ENCODE peak calls at places on chromosomes 13 and 19, in nine cellular contexts. E is HFF-Myc, Y is lung, L is gastrocnemius medialis, S is Peyer's patch, A is lower leg skin, M is AG10803, Z is stomach, N is tibial artery. D is an unnamed sample.

GRCh38 chr19:41569481-41570150 is 6.3 kb upstream of the CEACAM21 start:
- DNase-seq in N (no peak), Y (no peak), S (no peak), M (no peak), E (no peak), Z (no peak), L (no peak), A (no peak), D (no peak)

GRCh38 chr13:32731576-32731975 is 145.3 kb downstream of the PDS5B start:
- DNase-seq in Z (no peak), L (no peak), Y (no peak), N (no peak), A (no peak), M (peak), E (peak), S (no peak), D (no peak)

GRCh38 chr19:46739290-46739771 is 6.5 kb upstream of the FKRP start:
- DNase-seq in A (no peak), Z (no peak), L (peak), N (peak), M (no peak), Y (no peak), E (no peak), S (no peak), D (no peak)

GRCh38 chr19:12790628-12791344 is 500 bp upstream of the JUNB start:
- DNase-seq in S (no peak), N (no peak), Y (no peak), L (no peak), Z (no peak), A (peak), E (no peak), M (no peak), D (no peak)

GRCh38 chr13:25085125-25085742 is 10.7 kb upstream of the PABPC3 start:
- DNase-seq in Z (peak), A (no peak), M (peak), E (peak), Y (no peak), N (no peak), L (no peak), S (no peak), D (peak)

GRCh38 chr13:24891476-24892108 is 127.6 kb downstream of the RNF17 start:
- DNase-seq in L (no peak), E (no peak), A (no peak), N (no peak), M (no peak), S (no peak), Y (no peak), Z (no peak), D (no peak)

GRCh38 chr13:93226623-93227279 is at the start of gene GPC6:
- DNase-seq in Z (no peak), L (no peak), N (peak), M (peak), A (no peak), E (peak), Y (no peak), S (no peak), D (peak)

GRCh38 chr19:57546513-57546912 is 13.2 kb downstream of the ZNF550 start:
- DNase-seq in Z (no peak), N (no peak), Y (no peak), M (no peak), A (no peak), L (no peak), E (no peak), S (no peak), D (no peak)

GRCh38 chr13:24741016-24741662 is 22.8 kb upstream of the RNF17 start:
- DNase-seq in M (no peak), L (no peak), A (no peak), E (no peak), S (no peak), Y (no peak), Z (no peak), N (no peak), D (no peak)

GRCh38 chr13:20702945-20703784 is at the start of gene IL17D:
- DNase-seq in S (no peak), E (no peak), Y (no peak), A (no peak), N (peak), Z (no peak), L (no peak), M (no peak), D (no peak)

GRCh38 chr19:5804516-5805464 is at the start of gene NRTN:
- DNase-seq in N (no peak), M (no peak), A (no peak), E (no peak), Z (peak), Y (no peak), L (no peak), S (peak), D (no peak)

GRCh38 chr19:19539738-19540703 is 2.0 kb downstream of the CILP2 start:
- DNase-seq in E (no peak), L (peak), S (peak), M (peak), Z (peak), Y (peak), A (peak), N (no peak), D (peak)

GRCh38 chr19:1577090-1577928 is 9.2 kb upstream of the MEX3D start:
- DNase-seq in Y (no peak), A (no peak), L (no peak), M (no peak), N (no peak), S (no peak), E (no peak), Z (no peak), D (no peak)

GRCh38 chr13:30119476-30119875 is 187.9 kb downstream of the KATNAL1 start:
- DNase-seq in Z (no peak), Y (no peak), M (peak), L (no peak), N (no peak), A (no peak), E (peak), S (no peak), D (peak)

GRCh38 chr13:27965740-27966640 is 3.1 kb downstream of the CDX2 start:
- DNase-seq in E (no peak), Y (no peak), M (no peak), Z (peak), S (no peak), A (no peak), N (no peak), L (no peak), D (no peak)

GRCh38 chr19:29528350-29528945 is 2.7 kb downstream of the VSTM2B start:
- DNase-seq in M (peak), S (no peak), Z (no peak), E (peak), N (no peak), A (peak), Y (no peak), L (no peak), D (peak)

GRCh38 chr19:55452381-55453325 is 8.8 kb downstream of the ISOC2 start:
- DNase-seq in M (peak), S (no peak), A (peak), Y (peak), L (peak), E (peak), Z (peak), N (no peak), D (peak)

GRCh38 chr13:29507356-29507755 is 88.1 kb downstream of the SLC7A1 start:
- DNase-seq in S (peak), Y (no peak), L (no peak), N (no peak), M (peak), Z (no peak), A (no peak), E (no peak), D (no peak)

GRCh38 chr19:18814063-18814462 is 17.7 kb upstream of the UPF1 start:
- DNase-seq in M (peak), Y (no peak), L (peak), S (no peak), E (no peak), Z (no peak), N (peak), A (no peak), D (peak)

GRCh38 chr19:44647144-44647543 is 3.4 kb downstream of the PVR start:
- DNase-seq in Z (no peak), N (no peak), A (no peak), S (no peak), L (peak), M (no peak), Y (no peak), E (no peak), D (no peak)

GRCh38 chr19:44644391-44645016 is 794 bp downstream of the PVR start:
- DNase-seq in Z (no peak), E (no peak), S (no peak), Y (peak), A (no peak), L (peak), M (no peak), N (no peak), D (peak)

GRCh38 chr19:44646049-44646416 is 2.3 kb downstream of the PVR start:
- DNase-seq in N (no peak), A (no peak), Y (no peak), L (no peak), Z (no peak), M (no peak), E (no peak), S (no peak), D (no peak)

GRCh38 chr19:44643605-44644390 is at the start of gene PVR:
- DNase-seq in A (no peak), S (no peak), N (peak), M (peak), E (no peak), Y (peak), Z (peak), L (peak), D (peak)

DNA sequence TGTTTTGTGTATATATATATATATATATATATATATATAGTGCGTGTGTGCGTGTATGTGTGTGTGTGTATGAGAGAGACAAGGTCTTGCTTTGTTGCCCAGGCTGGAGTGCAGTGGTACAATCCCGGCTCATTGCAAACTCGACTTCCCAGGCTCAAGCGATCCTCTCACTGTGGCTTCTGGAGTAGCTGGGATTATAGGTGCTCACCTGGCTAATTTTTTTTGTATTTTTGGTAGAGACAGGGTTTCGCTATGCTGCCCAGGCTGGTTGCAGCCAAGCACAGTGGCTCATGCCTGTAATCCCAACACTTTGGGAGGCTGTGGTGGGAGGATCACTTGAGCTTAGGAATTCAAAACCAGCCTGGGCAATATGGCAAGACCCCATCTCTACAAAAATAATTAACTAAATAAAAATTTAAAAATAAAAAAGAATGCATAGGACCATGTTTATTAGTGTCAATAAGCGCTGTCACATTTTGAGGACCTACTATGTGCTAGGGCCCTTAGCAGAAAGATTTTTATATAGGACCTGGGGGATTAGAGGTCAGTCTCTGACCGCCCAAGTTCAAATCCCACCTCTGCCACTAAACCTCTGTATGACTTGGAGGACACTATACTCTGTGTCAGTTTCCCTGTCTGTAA is 1.8 kb downstream of the PVR start:
- DNase-seq in L (no peak), N (no peak), Y (no peak), Z (no peak), S (no peak), M (no peak), E (no peak), A (no peak), D (no peak)
- H3K4me3 ChIP-seq in L (no peak), N (no peak), Y (no peak), Z (no peak), S (no peak), M (peak), E (peak), A (no peak), D (peak)

GRCh38 chr13:110615005-110615321 is 382 bp upstream of the NAXD start:
- DNase-seq in L (no peak), S (no peak), E (no peak), Y (no peak), M (no peak), N (no peak), Z (no peak), A (no peak), D (no peak)

GRCh38 chr13:110618167-110618566 is 2.8 kb downstream of the NAXD start:
- DNase-seq in Z (no peak), E (no peak), M (no peak), Y (no peak), S (no peak), A (no peak), N (no peak), L (no peak), D (no peak)

GRCh38 chr13:110615322-110616102 is at the start of gene NAXD:
- DNase-seq in A (peak), M (peak), L (peak), Z (peak), Y (peak), S (peak), N (peak), E (peak), D (peak)

GRCh38 chr13:110617326-110618072 is 2.2 kb downstream of the NAXD start:
- DNase-seq in N (no peak), Y (no peak), S (no peak), A (no peak), E (no peak), L (no peak), M (peak), Z (peak), D (peak)

GRCh38 chr13:110616103-110617101 is 1.1 kb downstream of the NAXD start:
- DNase-seq in L (peak), M (peak), Y (peak), S (peak), E (no peak), Z (peak), A (peak), N (peak), D (peak)
- TF ChIP-seq CTCF in L (no peak), M (peak), Y (no peak), S (no peak), E (no peak), Z (no peak), A (no peak), N (no peak), D (no peak)

GRCh38 chr19:43778651-43779050 is 2.1 kb downstream of the KCNN4 start:
- DNase-seq in Z (no peak), S (peak), N (no peak), Y (no peak), E (no peak), A (no peak), L (no peak), M (no peak), D (no peak)
- H3K4me3 ChIP-seq in Z (no peak), S (no peak), N (no peak), Y (no peak), E (no peak), A (no peak), L (no peak), M (no peak), D (no peak)

DNA sequence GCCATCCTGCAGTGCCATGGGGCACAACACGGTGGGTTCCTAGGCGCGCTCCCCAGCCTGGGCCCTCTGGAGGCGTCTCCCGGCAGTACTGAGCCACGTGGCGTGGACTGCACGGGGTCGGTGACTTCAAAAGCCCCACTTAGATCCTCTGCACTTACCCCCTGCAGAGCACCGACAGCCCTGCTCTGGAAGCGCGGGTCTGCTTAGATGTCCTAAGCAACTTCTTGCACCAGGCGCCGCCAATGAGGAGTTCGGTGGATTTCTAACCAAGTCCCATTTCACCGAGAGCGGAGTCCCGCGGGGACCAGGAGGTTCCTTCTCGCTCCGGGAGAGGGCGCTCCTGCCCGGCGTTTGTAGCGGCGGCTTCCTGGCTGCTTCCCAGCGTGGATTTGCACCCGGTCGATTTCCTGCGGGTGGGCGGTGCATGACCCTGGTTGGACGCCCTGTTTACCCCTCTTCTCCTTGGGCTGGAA is 25.2 kb upstream of the ZNF845 start:
- DNase-seq in N (no peak), L (no peak), Z (no peak), A (no peak), Y (no peak), E (no peak), M (no peak), S (no peak), D (peak)
- TF ChIP-seq CTCF in N (peak), L (no peak), Z (no peak), A (no peak), Y (no peak), E (peak), M (peak), S (no peak), D (peak)

GRCh38 chr19:8391274-8392016 is 1.3 kb downstream of the RAB11B start:
- DNase-seq in N (no peak), E (no peak), M (no peak), Z (peak), S (no peak), A (no peak), L (no peak), Y (no peak), D (no peak)
- H3K4me3 ChIP-seq in N (peak), E (peak), M (peak), Z (peak), S (peak), A (no peak), L (peak), Y (no peak), D (no peak)

DNA sequence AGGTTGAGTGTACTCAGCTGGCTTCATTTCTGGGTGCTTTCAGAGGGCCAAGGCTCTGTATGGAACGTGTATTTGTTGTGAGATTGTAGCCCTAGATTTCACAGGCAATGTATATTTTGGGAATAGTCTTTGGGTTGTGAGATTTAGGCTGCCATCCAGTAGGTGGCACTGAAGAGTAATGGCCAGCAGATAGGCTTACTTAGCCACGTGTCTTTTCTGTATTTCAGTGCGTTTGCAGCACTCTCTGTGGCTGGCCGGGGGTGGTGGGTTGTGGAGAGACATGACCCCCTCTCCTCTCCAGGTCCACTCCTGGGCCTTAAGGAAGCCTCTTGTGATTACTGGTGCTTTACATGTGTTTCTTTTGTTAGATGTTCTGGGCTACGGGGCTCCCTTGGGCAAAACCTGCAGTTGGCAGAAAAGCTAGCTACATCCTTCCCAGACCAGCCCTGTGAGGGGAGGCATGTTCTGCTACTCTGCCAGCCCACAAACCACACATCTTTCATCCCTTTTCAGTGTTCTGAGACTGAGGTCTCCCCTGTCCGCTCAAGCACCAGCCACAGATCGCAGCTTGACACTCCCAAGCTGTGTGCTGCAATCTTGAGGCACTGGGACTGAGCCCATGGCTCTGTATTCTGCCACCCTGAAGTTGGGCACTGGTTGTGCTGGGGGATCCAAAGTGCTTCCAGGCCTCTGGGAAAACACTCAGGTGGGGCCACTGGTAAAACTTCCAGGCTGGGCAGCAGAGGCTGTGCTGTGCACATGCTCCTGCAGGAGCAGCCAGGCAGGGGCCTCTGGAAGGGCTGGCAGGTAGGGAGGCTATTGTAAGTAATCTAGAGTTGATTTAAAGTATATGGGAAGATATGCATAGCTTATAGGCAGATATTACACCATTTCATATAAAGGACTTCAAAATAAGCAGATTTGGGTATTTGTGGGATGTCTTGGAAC is 1096.8 kb upstream of the PCDH20 start:
- DNase-seq in Z (peak), A (no peak), L (no peak), E (no peak), S (no peak), M (peak), N (no peak), Y (no peak), D (peak)
- TF ChIP-seq CTCF in Z (no peak), A (no peak), L (no peak), E (peak), S (no peak), M (peak), N (no peak), Y (no peak), D (peak)

GRCh38 chr19:10293637-10294367 is 4.0 kb downstream of the ICAM5 start:
- DNase-seq in Y (no peak), L (no peak), A (no peak), N (no peak), S (no peak), M (no peak), Z (no peak), E (no peak), D (no peak)

GRCh38 chr19:10290876-10291553 is 1.3 kb downstream of the ICAM5 start:
- DNase-seq in Y (peak), M (peak), L (peak), S (peak), Z (peak), E (no peak), N (no peak), A (no peak), D (no peak)

GRCh38 chr19:10291554-10292205 is 1.9 kb downstream of the ICAM5 start:
- DNase-seq in M (no peak), Y (no peak), E (no peak), L (no peak), S (no peak), N (no peak), Z (no peak), A (no peak), D (no peak)

GRCh38 chr19:10292789-10293636 is 3.3 kb downstream of the ICAM5 start:
- DNase-seq in S (no peak), Z (no peak), N (no peak), L (no peak), A (no peak), E (no peak), Y (no peak), M (no peak), D (no peak)

GRCh38 chr19:10292206-10292788 is 2.5 kb downstream of the ICAM5 start:
- DNase-seq in Y (peak), L (peak), N (peak), E (peak), S (peak), M (peak), Z (peak), A (peak), D (peak)
- H3K4me3 ChIP-seq in Y (peak), L (peak), N (peak), E (peak), S (peak), M (peak), Z (peak), A (peak), D (peak)

DNA sequence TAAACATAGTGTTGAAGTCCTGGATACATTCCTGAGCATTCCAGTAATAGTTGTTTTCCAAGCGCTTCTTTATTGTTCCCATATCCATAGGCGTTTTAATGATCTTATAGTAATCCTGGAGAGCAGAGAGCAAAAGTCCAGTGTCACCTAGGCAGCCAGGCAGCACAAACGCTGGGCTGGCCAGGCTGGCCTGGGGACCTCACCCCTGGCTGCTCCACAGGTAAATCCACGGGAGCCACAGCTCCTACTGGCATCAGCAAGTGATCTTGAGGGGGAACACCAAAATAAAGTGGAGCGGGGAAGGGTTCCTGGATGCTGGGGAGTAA is 36.6 kb upstream of the EPHX3 start:
- DNase-seq in Z (no peak), E (no peak), A (no peak), S (no peak), L (no peak), Y (no peak), M (no peak), N (no peak), D (no peak)
- TF ChIP-seq CTCF in Z (no peak), E (no peak), A (no peak), S (no peak), L (no peak), Y (no peak), M (no peak), N (no peak), D (no peak)